ENCODE peak calls at places on chromosomes 11 and 22, in ten cellular contexts. One of them, this sample, is unnamed.
A peak's percentile ranks its signal among the peaks of the same experiment; 100 is the strongest.

GRCh38 chr11:108593214-108593909 is at the start of gene EXPH5:
- DNase-seq in endothelial cell: peak; percentile 69
- DNase-seq in Calu3: peak; percentile 95
- DNase-seq in right lobe of liver: peak; percentile 95
- DNase-seq in WTC11: peak; percentile 98
- DNase-seq in heart right ventricle: peak; percentile 84
- DNase-seq in LNCaP clone FGC: peak; percentile 99
- DNase-seq in neural progenitor cell: peak; percentile 94
- DNase-seq in BJ: no peak
- DNase-seq in upper lobe of right lung: peak; percentile 97
- DNase-seq in this sample: peak; percentile 63

GRCh38 chr11:3834349-3835099 is 6.2 kb downstream of the RHOG start:
- DNase-seq in endothelial cell: no peak
- DNase-seq in Calu3: no peak
- DNase-seq in right lobe of liver: peak; percentile 50
- DNase-seq in WTC11: peak; percentile 28
- DNase-seq in heart right ventricle: no peak
- DNase-seq in LNCaP clone FGC: no peak
- DNase-seq in neural progenitor cell: no peak
- DNase-seq in BJ: no peak
- DNase-seq in upper lobe of right lung: peak; percentile 72
- DNase-seq in this sample: no peak

GRCh38 chr22:41288245-41288946 is 2.4 kb upstream of the RANGAP1 start:
- DNase-seq in endothelial cell: peak; percentile 22
- DNase-seq in Calu3: peak; percentile 59
- DNase-seq in right lobe of liver: peak; percentile 26
- DNase-seq in WTC11: no peak
- DNase-seq in heart right ventricle: no peak
- DNase-seq in LNCaP clone FGC: peak; percentile 79
- DNase-seq in neural progenitor cell: no peak
- DNase-seq in BJ: no peak
- DNase-seq in upper lobe of right lung: no peak
- DNase-seq in this sample: no peak

GRCh38 chr11:134610116-134610910 is 198.3 kb upstream of the B3GAT1 start:
- DNase-seq in endothelial cell: no peak
- DNase-seq in Calu3: no peak
- DNase-seq in right lobe of liver: no peak
- DNase-seq in WTC11: no peak
- DNase-seq in heart right ventricle: no peak
- DNase-seq in LNCaP clone FGC: no peak
- DNase-seq in neural progenitor cell: no peak
- DNase-seq in BJ: no peak
- DNase-seq in upper lobe of right lung: no peak
- DNase-seq in this sample: no peak

GRCh38 chr11:5102246-5102645 is 32.9 kb downstream of the OR52E1 start:
- DNase-seq in endothelial cell: no peak
- DNase-seq in Calu3: no peak
- DNase-seq in right lobe of liver: no peak
- DNase-seq in WTC11: no peak
- DNase-seq in heart right ventricle: no peak
- DNase-seq in LNCaP clone FGC: no peak
- DNase-seq in neural progenitor cell: no peak
- DNase-seq in BJ: no peak
- DNase-seq in upper lobe of right lung: no peak
- DNase-seq in this sample: no peak

GRCh38 chr22:26553056-26553752 is 36.7 kb downstream of the TPST2 start:
- DNase-seq in endothelial cell: no peak
- DNase-seq in Calu3: no peak
- DNase-seq in right lobe of liver: no peak
- DNase-seq in WTC11: no peak
- DNase-seq in heart right ventricle: no peak
- DNase-seq in LNCaP clone FGC: no peak
- DNase-seq in neural progenitor cell: no peak
- DNase-seq in BJ: peak; percentile 46
- DNase-seq in upper lobe of right lung: no peak
- DNase-seq in this sample: no peak

GRCh38 chr22:33803371-33803770 is 116.9 kb downstream of the LARGE1 start:
- DNase-seq in endothelial cell: no peak
- DNase-seq in Calu3: no peak
- DNase-seq in right lobe of liver: no peak
- DNase-seq in WTC11: no peak
- DNase-seq in heart right ventricle: no peak
- DNase-seq in LNCaP clone FGC: no peak
- DNase-seq in neural progenitor cell: no peak
- DNase-seq in BJ: peak; percentile 97
- DNase-seq in upper lobe of right lung: no peak
- DNase-seq in this sample: no peak

GRCh38 chr22:49911881-49912625 is 6.2 kb downstream of the ALG12 start:
- DNase-seq in endothelial cell: no peak
- DNase-seq in Calu3: no peak
- DNase-seq in right lobe of liver: no peak
- DNase-seq in WTC11: no peak
- DNase-seq in heart right ventricle: no peak
- DNase-seq in LNCaP clone FGC: no peak
- DNase-seq in neural progenitor cell: no peak
- DNase-seq in BJ: no peak
- DNase-seq in upper lobe of right lung: no peak
- DNase-seq in this sample: no peak

GRCh38 chr11:112882494-112883381 is 78.5 kb upstream of the NCAM1 start:
- DNase-seq in endothelial cell: no peak
- DNase-seq in Calu3: no peak
- DNase-seq in right lobe of liver: no peak
- DNase-seq in WTC11: no peak
- DNase-seq in heart right ventricle: peak; percentile 31
- DNase-seq in LNCaP clone FGC: no peak
- DNase-seq in neural progenitor cell: no peak
- DNase-seq in BJ: no peak
- DNase-seq in upper lobe of right lung: no peak
- DNase-seq in this sample: no peak

GRCh38 chr11:83827940-83828554 is 541.9 kb upstream of the CCDC90B start:
- DNase-seq in endothelial cell: no peak
- DNase-seq in Calu3: no peak
- DNase-seq in right lobe of liver: no peak
- DNase-seq in WTC11: no peak
- DNase-seq in heart right ventricle: no peak
- DNase-seq in LNCaP clone FGC: no peak
- DNase-seq in neural progenitor cell: peak; percentile 65
- DNase-seq in BJ: no peak
- DNase-seq in upper lobe of right lung: no peak
- DNase-seq in this sample: peak; percentile 2

GRCh38 chr11:77407613-77408012 is 66.3 kb downstream of the PAK1 start:
- DNase-seq in endothelial cell: no peak
- DNase-seq in Calu3: peak; percentile 69
- DNase-seq in right lobe of liver: peak; percentile 65
- DNase-seq in WTC11: no peak
- DNase-seq in heart right ventricle: no peak
- DNase-seq in LNCaP clone FGC: peak; percentile 82
- DNase-seq in neural progenitor cell: no peak
- DNase-seq in BJ: peak; percentile 57
- DNase-seq in upper lobe of right lung: no peak
- DNase-seq in this sample: no peak

GRCh38 chr11:108019870-108020540 is 11.3 kb downstream of the CUL5 start:
- DNase-seq in endothelial cell: no peak
- DNase-seq in Calu3: no peak
- DNase-seq in right lobe of liver: no peak
- DNase-seq in WTC11: no peak
- DNase-seq in heart right ventricle: no peak
- DNase-seq in LNCaP clone FGC: no peak
- DNase-seq in neural progenitor cell: no peak
- DNase-seq in BJ: no peak
- DNase-seq in upper lobe of right lung: no peak
- DNase-seq in this sample: no peak

GRCh38 chr22:26616650-26617049 is 1.2 kb downstream of the CRYBB1 start:
- DNase-seq in endothelial cell: no peak
- DNase-seq in Calu3: no peak
- DNase-seq in right lobe of liver: no peak
- DNase-seq in WTC11: no peak
- DNase-seq in heart right ventricle: no peak
- DNase-seq in LNCaP clone FGC: no peak
- DNase-seq in neural progenitor cell: peak; percentile 35
- DNase-seq in BJ: no peak
- DNase-seq in upper lobe of right lung: no peak
- DNase-seq in this sample: no peak

GRCh38 chr11:124473476-124473875 is 28.0 kb upstream of the OR8B8 start:
- DNase-seq in endothelial cell: no peak
- DNase-seq in Calu3: no peak
- DNase-seq in right lobe of liver: no peak
- DNase-seq in WTC11: no peak
- DNase-seq in heart right ventricle: no peak
- DNase-seq in LNCaP clone FGC: no peak
- DNase-seq in neural progenitor cell: no peak
- DNase-seq in BJ: no peak
- DNase-seq in upper lobe of right lung: no peak
- DNase-seq in this sample: no peak

GRCh38 chr11:35082322-35083180 is 56.4 kb upstream of the CD44 start:
- DNase-seq in endothelial cell: no peak
- DNase-seq in Calu3: peak; percentile 58
- DNase-seq in right lobe of liver: peak; percentile 49
- DNase-seq in WTC11: peak; percentile 56
- DNase-seq in heart right ventricle: peak; percentile 46
- DNase-seq in LNCaP clone FGC: no peak
- DNase-seq in neural progenitor cell: peak; percentile 24
- DNase-seq in BJ: peak; percentile 64
- DNase-seq in upper lobe of right lung: peak; percentile 88
- DNase-seq in this sample: no peak

GRCh38 chr11:18853086-18853720 is 61.6 kb upstream of the PTPN5 start:
- DNase-seq in endothelial cell: peak; percentile 7
- DNase-seq in Calu3: peak; percentile 24
- DNase-seq in right lobe of liver: no peak
- DNase-seq in WTC11: peak; percentile 36
- DNase-seq in heart right ventricle: no peak
- DNase-seq in LNCaP clone FGC: peak; percentile 25
- DNase-seq in neural progenitor cell: peak; percentile 69
- DNase-seq in BJ: no peak
- DNase-seq in upper lobe of right lung: no peak
- DNase-seq in this sample: no peak

GRCh38 chr11:129637473-129637872 is 178.2 kb upstream of the TMEM45B start:
- DNase-seq in endothelial cell: no peak
- DNase-seq in Calu3: no peak
- DNase-seq in right lobe of liver: no peak
- DNase-seq in WTC11: no peak
- DNase-seq in heart right ventricle: no peak
- DNase-seq in LNCaP clone FGC: no peak
- DNase-seq in neural progenitor cell: no peak
- DNase-seq in BJ: no peak
- DNase-seq in upper lobe of right lung: no peak
- DNase-seq in this sample: no peak

GRCh38 chr11:25737071-25737675 is 594.8 kb upstream of the ANO3 start:
- DNase-seq in endothelial cell: no peak
- DNase-seq in Calu3: no peak
- DNase-seq in right lobe of liver: no peak
- DNase-seq in WTC11: no peak
- DNase-seq in heart right ventricle: no peak
- DNase-seq in LNCaP clone FGC: no peak
- DNase-seq in neural progenitor cell: no peak
- DNase-seq in BJ: no peak
- DNase-seq in upper lobe of right lung: no peak
- DNase-seq in this sample: no peak

GRCh38 chr11:25734592-25735211 is 597.2 kb upstream of the ANO3 start:
- DNase-seq in endothelial cell: peak; percentile 30
- DNase-seq in Calu3: peak; percentile 7
- DNase-seq in right lobe of liver: no peak
- DNase-seq in WTC11: no peak
- DNase-seq in heart right ventricle: no peak
- DNase-seq in LNCaP clone FGC: peak; percentile 58
- DNase-seq in neural progenitor cell: peak; percentile 65
- DNase-seq in BJ: no peak
- DNase-seq in upper lobe of right lung: no peak
- DNase-seq in this sample: no peak

GRCh38 chr11:25733777-25734176 is 598.2 kb upstream of the ANO3 start:
- DNase-seq in endothelial cell: no peak
- DNase-seq in Calu3: no peak
- DNase-seq in right lobe of liver: no peak
- DNase-seq in WTC11: no peak
- DNase-seq in heart right ventricle: no peak
- DNase-seq in LNCaP clone FGC: peak; percentile 65
- DNase-seq in neural progenitor cell: no peak
- DNase-seq in BJ: no peak
- DNase-seq in upper lobe of right lung: no peak
- DNase-seq in this sample: no peak
- TF ChIP-seq CTCF in endothelial cell: no peak
- TF ChIP-seq CTCF in Calu3: no peak
- TF ChIP-seq CTCF in right lobe of liver: peak; percentile 13
- TF ChIP-seq CTCF in WTC11: no peak
- TF ChIP-seq CTCF in heart right ventricle: peak; percentile 20
- TF ChIP-seq CTCF in LNCaP clone FGC: peak; percentile 43
- TF ChIP-seq CTCF in neural progenitor cell: peak; percentile 23
- TF ChIP-seq CTCF in BJ: no peak
- TF ChIP-seq CTCF in upper lobe of right lung: peak; percentile 19
- TF ChIP-seq CTCF in this sample: peak; percentile 48

GRCh38 chr11:90476442-90477007 is 253.7 kb upstream of the CHORDC1 start:
- DNase-seq in endothelial cell: peak; percentile 38
- DNase-seq in Calu3: peak; percentile 52
- DNase-seq in right lobe of liver: peak; percentile 33
- DNase-seq in WTC11: peak; percentile 50
- DNase-seq in heart right ventricle: no peak
- DNase-seq in LNCaP clone FGC: peak; percentile 51
- DNase-seq in neural progenitor cell: peak; percentile 58
- DNase-seq in BJ: no peak
- DNase-seq in upper lobe of right lung: no peak
- DNase-seq in this sample: peak; percentile 8
- TF ChIP-seq CTCF in endothelial cell: peak; percentile 72
- TF ChIP-seq CTCF in Calu3: no peak
- TF ChIP-seq CTCF in right lobe of liver: peak; percentile 61
- TF ChIP-seq CTCF in WTC11: peak; percentile 38
- TF ChIP-seq CTCF in heart right ventricle: peak; percentile 55
- TF ChIP-seq CTCF in LNCaP clone FGC: peak; percentile 74
- TF ChIP-seq CTCF in neural progenitor cell: peak; percentile 75
- TF ChIP-seq CTCF in BJ: no peak
- TF ChIP-seq CTCF in upper lobe of right lung: peak; percentile 46
- TF ChIP-seq CTCF in this sample: peak; percentile 73

GRCh38 chr11:87254582-87254981 is 216.8 kb downstream of the TMEM135 start:
- DNase-seq in endothelial cell: no peak
- DNase-seq in Calu3: no peak
- DNase-seq in right lobe of liver: no peak
- DNase-seq in WTC11: no peak
- DNase-seq in heart right ventricle: no peak
- DNase-seq in LNCaP clone FGC: no peak
- DNase-seq in neural progenitor cell: no peak
- DNase-seq in BJ: no peak
- DNase-seq in upper lobe of right lung: no peak
- DNase-seq in this sample: no peak
- TF ChIP-seq CTCF in endothelial cell: no peak
- TF ChIP-seq CTCF in Calu3: no peak
- TF ChIP-seq CTCF in right lobe of liver: no peak
- TF ChIP-seq CTCF in WTC11: no peak
- TF ChIP-seq CTCF in heart right ventricle: no peak
- TF ChIP-seq CTCF in LNCaP clone FGC: no peak
- TF ChIP-seq CTCF in neural progenitor cell: no peak
- TF ChIP-seq CTCF in BJ: no peak
- TF ChIP-seq CTCF in upper lobe of right lung: no peak
- TF ChIP-seq CTCF in this sample: no peak

DNA sequence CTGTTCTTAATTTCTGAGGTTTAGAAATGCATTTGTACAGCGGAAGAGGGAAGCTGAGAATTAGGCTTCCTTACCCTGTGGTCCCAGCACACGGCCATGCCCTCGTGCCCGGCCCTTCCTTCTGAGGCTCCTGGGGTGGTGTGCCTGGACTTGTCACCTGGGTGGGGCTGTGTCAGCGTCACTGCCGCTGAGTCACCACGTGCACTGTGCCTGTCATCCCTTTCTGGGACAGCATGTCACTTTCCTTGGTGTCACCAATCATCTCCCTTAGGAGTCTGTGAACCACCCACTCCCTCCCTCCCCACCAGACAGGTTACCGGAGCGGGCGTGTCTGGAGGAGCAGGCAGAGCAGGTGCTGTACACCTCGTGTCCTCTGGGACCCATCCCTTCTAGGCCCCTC is 367.5 kb downstream of the TBC1D22A start:
- DNase-seq in endothelial cell: no peak
- DNase-seq in Calu3: peak; percentile 86
- DNase-seq in right lobe of liver: peak; percentile 18
- DNase-seq in WTC11: no peak
- DNase-seq in heart right ventricle: no peak
- DNase-seq in LNCaP clone FGC: peak; percentile 90
- DNase-seq in neural progenitor cell: no peak
- DNase-seq in BJ: no peak
- DNase-seq in upper lobe of right lung: peak; percentile 64
- DNase-seq in this sample: no peak
- TF ChIP-seq CTCF in endothelial cell: no peak
- TF ChIP-seq CTCF in Calu3: no peak
- TF ChIP-seq CTCF in right lobe of liver: no peak
- TF ChIP-seq CTCF in WTC11: no peak
- TF ChIP-seq CTCF in heart right ventricle: no peak
- TF ChIP-seq CTCF in LNCaP clone FGC: no peak
- TF ChIP-seq CTCF in neural progenitor cell: no peak
- TF ChIP-seq CTCF in BJ: no peak
- TF ChIP-seq CTCF in upper lobe of right lung: no peak
- TF ChIP-seq CTCF in this sample: no peak